ENCODE peak calls at places on chromosomes 13 and 19, in six cellular contexts. Z is effector memory CD4-positive, alpha-beta T cell; B is Karpas-422; C is fibroblast of pulmonary artery; E is neural progenitor cell; P is mammary epithelial cell. X is an unnamed sample.

GRCh38 chr13:112231451-112232083 is 144.6 kb upstream of the SPACA7 start:
- DNase-seq in C (no peak), B (no peak), P (no peak), E (no peak), Z (no peak), X (no peak)

GRCh38 chr13:110298566-110299321 is 8.2 kb downstream of the COL4A1 start:
- DNase-seq in P (no peak), C (peak), E (no peak), B (no peak), Z (no peak), X (no peak)

GRCh38 chr13:34894756-34895155 is 47.3 kb upstream of the NBEA start:
- DNase-seq in E (no peak), Z (no peak), P (no peak), B (no peak), C (no peak), X (no peak)

GRCh38 chr19:10977773-10978155 is 16.9 kb downstream of the SMARCA4 start:
- DNase-seq in P (no peak), C (no peak), B (no peak), Z (no peak), E (no peak), X (no peak)

GRCh38 chr13:32415019-32415418 is 12.9 kb downstream of the N4BP2L1 start:
- DNase-seq in E (peak), B (peak), P (no peak), C (no peak), Z (no peak), X (no peak)

GRCh38 chr13:45928843-45929242 is 77.3 kb upstream of the SIAH3 start:
- DNase-seq in E (no peak), B (no peak), Z (no peak), C (peak), P (peak), X (no peak)

GRCh38 chr19:53642381-53643099 is 10.7 kb downstream of the DPRX start:
- DNase-seq in Z (no peak), E (no peak), C (no peak), B (no peak), P (no peak), X (no peak)

GRCh38 chr13:74575729-74576125 is 441.5 kb upstream of the KLF12 start:
- DNase-seq in P (peak), E (peak), Z (no peak), B (no peak), C (peak), X (no peak)

GRCh38 chr13:98664924-98665637 is 87.4 kb downstream of the SLC15A1 start:
- DNase-seq in P (no peak), C (no peak), E (no peak), Z (no peak), B (no peak), X (no peak)

GRCh38 chr13:39815345-39816111 is 160.1 kb downstream of the COG6 start:
- DNase-seq in P (no peak), Z (no peak), E (no peak), B (no peak), C (peak), X (no peak)

GRCh38 chr19:6071103-6071485 is 39.2 kb downstream of the RFX2 start:
- DNase-seq in E (no peak), C (peak), Z (no peak), B (no peak), P (no peak), X (no peak)

GRCh38 chr19:2207991-2208860 is 27.9 kb downstream of the PLEKHJ1 start:
- DNase-seq in P (no peak), C (peak), Z (no peak), B (peak), E (peak), X (peak)

GRCh38 chr13:109180905-109181425 is 551.6 kb downstream of the MYO16 start:
- DNase-seq in Z (no peak), C (peak), B (no peak), P (peak), E (no peak), X (no peak)

GRCh38 chr13:31477961-31478360 is 261.4 kb upstream of the RXFP2 start:
- DNase-seq in E (no peak), B (no peak), Z (no peak), P (no peak), C (peak), X (no peak)

GRCh38 chr13:48110132-48110868 is 15.4 kb upstream of the MED4 start:
- DNase-seq in P (peak), E (no peak), C (peak), Z (no peak), B (no peak), X (no peak)

GRCh38 chr19:41754596-41754995 is 734 bp upstream of the CEACAM6 start:
- DNase-seq in P (no peak), E (no peak), C (no peak), B (no peak), Z (no peak), X (no peak)

GRCh38 chr13:59111711-59112110 is 1052.0 kb downstream of the DIAPH3 start:
- DNase-seq in P (no peak), C (peak), B (no peak), Z (no peak), E (no peak), X (no peak)

DNA sequence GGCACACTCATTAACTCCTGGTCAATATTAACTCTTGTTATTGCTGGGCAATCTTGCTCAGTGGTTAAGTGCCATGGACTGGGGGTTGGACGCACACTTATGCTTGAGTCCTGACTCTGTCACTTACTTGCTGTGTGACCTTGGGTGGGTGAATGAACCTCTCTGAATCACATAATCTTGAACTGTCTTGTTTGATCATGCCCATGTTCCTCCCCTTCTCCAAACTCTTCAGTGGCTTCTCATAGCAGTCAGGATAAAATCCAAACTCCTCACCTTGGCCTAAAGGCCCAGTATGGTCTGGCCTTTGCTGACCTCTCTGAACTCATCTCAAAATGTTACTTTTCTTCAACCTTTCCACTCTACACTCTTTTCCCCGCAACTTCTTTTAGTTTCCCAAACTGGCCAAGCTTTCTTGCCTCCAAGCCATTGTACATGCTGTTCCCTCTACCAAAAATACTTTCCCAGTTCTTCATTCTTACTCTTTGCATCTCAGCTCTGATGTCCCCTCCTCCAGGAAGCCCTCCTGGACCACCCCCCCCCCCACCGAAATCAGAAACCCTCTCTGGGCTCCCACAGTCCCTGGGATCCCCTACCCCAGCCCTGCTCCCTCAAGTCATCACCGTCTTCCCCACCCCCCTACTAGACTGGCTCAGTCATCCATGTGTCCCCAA is 2.4 kb downstream of the MYPOP start:
- DNase-seq in E (no peak), B (no peak), C (no peak), P (no peak), Z (no peak), X (no peak)
- H3K4me3 ChIP-seq in E (no peak), B (no peak), C (no peak), P (no peak), Z (no peak), X (no peak)

GRCh38 chr13:85833938-85834337 is 34.7 kb upstream of the SLITRK6 start:
- DNase-seq in E (no peak), Z (no peak), B (no peak), C (no peak), P (no peak), X (peak)
- H3K4me3 ChIP-seq in E (no peak), Z (no peak), B (no peak), C (no peak), P (no peak), X (no peak)

DNA sequence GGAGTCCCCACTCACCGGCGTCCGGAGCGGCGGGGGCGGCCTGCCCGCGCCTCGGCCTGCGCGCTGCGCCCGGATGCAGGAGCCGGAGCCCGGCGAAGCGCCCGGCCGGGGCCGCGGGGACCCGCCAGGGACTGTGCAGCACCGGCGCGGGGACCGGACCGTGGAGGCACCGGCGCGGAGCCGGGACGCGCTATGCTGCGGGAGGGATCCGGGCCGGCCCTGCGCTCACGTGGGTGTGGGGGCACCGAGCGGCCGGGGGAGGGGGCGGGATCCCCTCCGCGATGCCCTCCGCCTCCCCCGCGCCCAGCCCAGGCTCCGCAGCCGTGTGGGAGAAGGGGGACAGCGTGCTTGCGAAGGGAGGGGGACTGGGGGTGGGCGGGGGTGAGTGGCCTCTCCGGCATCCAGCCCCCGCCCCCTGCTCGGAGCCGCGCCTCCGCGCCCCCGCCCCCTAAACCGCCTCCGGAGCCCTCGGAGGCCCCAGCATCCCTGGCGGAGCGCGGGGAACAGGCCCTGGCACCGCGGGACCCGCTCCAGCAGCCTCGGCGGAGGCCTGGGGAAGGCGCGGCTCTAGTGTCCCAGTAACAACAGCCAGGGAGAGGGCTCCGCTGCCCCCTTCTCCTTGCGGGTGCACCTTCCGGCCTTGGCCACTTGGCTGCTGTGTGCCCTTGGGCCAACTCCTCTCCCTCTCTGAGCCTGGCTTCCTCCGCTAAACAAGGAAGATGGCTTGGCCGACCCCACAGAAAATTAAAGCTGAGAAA is at the start of gene SLC1A6:
- DNase-seq in C (no peak), B (no peak), Z (no peak), P (peak), E (peak), X (no peak)
- H3K4me3 ChIP-seq in C (no peak), B (no peak), Z (no peak), P (peak), E (peak), X (no peak)

GRCh38 chr19:407501-408440 is 1.2 kb downstream of the C2CD4C start:
- DNase-seq in P (no peak), B (no peak), E (no peak), Z (no peak), C (no peak), X (no peak)
- H3K4me3 ChIP-seq in P (no peak), B (no peak), E (peak), Z (no peak), C (no peak), X (no peak)

DNA sequence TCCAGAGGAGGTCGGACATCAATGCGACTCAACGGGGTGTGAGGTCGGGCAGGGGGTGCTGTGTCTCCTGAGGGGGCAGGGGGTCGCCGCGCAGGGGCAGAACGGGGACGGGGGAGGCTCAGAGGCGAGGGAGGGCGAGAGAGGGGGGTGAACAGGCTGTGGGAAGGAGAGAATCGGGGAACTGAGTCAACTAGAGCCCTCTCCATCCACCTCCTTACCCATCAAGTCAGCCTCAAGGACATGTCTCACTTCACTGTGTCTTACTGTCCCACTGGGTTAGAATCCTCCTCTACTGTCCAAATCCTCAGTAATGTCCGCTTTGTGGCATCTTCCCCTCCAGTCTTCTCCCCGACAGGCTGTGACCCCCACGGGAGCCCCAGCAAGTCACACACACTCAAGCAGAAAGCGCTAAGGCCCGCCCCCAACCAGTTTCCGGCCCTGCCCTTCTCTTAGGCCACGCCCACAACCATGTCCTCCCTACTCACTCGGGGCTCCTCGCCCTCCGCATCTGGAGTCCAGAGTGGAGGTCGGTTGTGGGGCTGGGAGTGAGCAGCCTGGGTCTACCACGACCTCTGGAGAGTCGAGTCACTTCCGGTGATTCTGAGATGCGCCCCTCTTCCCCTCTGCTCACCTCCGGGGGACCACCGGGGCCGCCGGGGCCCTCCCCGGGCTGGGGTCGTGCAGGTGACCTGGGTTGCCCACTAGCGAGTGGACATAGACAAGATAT is 9.3 kb downstream of the PLEKHA4 start:
- DNase-seq in E (no peak), Z (peak), C (no peak), P (no peak), B (peak), X (peak)
- H3K4me3 ChIP-seq in E (no peak), Z (peak), C (no peak), P (no peak), B (no peak), X (peak)

X was measured in Jurkat, Clone E6-1.